ENCODE peak calls at places on chromosome 1, in eight cellular contexts. One of them, this sample, is unnamed.

GRCh38 chr1:20072771-20073170 is 2.8 kb downstream of the PLA2G5 start:
- DNase-seq in progenitor cell of endocrine pancreas: no peak
- DNase-seq in mammary epithelial cell: no peak
- DNase-seq in mesenchymal stem cell: no peak
- DNase-seq in cerebellar cortex: no peak
- DNase-seq in left ventricle myocardium inferior: no peak
- DNase-seq in smooth muscle cell of the brain vasculature: no peak
- DNase-seq in AG09319: no peak
- DNase-seq in this sample: no peak

GRCh38 chr1:80217377-80217986 is 1211.0 kb upstream of the ADGRL4 start:
- DNase-seq in progenitor cell of endocrine pancreas: no peak
- DNase-seq in mammary epithelial cell: peak
- DNase-seq in mesenchymal stem cell: peak
- DNase-seq in cerebellar cortex: peak
- DNase-seq in left ventricle myocardium inferior: no peak
- DNase-seq in smooth muscle cell of the brain vasculature: peak
- DNase-seq in AG09319: peak
- DNase-seq in this sample: no peak

GRCh38 chr1:66732407-66733166 is 19.7 kb upstream of the DYNLT5 start:
- DNase-seq in progenitor cell of endocrine pancreas: no peak
- DNase-seq in mammary epithelial cell: peak
- DNase-seq in mesenchymal stem cell: peak
- DNase-seq in cerebellar cortex: no peak
- DNase-seq in left ventricle myocardium inferior: no peak
- DNase-seq in smooth muscle cell of the brain vasculature: no peak
- DNase-seq in AG09319: no peak
- DNase-seq in this sample: no peak

GRCh38 chr1:174712541-174712940 is 264.8 kb downstream of the GPR52 start:
- DNase-seq in progenitor cell of endocrine pancreas: no peak
- DNase-seq in mammary epithelial cell: no peak
- DNase-seq in mesenchymal stem cell: no peak
- DNase-seq in cerebellar cortex: no peak
- DNase-seq in left ventricle myocardium inferior: no peak
- DNase-seq in smooth muscle cell of the brain vasculature: peak
- DNase-seq in AG09319: no peak
- DNase-seq in this sample: no peak

GRCh38 chr1:242132446-242132845 is 133.5 kb upstream of the MAP1LC3C start:
- DNase-seq in progenitor cell of endocrine pancreas: no peak
- DNase-seq in mammary epithelial cell: no peak
- DNase-seq in mesenchymal stem cell: no peak
- DNase-seq in cerebellar cortex: no peak
- DNase-seq in left ventricle myocardium inferior: no peak
- DNase-seq in smooth muscle cell of the brain vasculature: no peak
- DNase-seq in AG09319: no peak
- DNase-seq in this sample: no peak

GRCh38 chr1:153509729-153510354 is 25.9 kb downstream of the S100A6 start:
- DNase-seq in progenitor cell of endocrine pancreas: peak
- DNase-seq in mammary epithelial cell: peak
- DNase-seq in mesenchymal stem cell: peak
- DNase-seq in cerebellar cortex: peak
- DNase-seq in left ventricle myocardium inferior: no peak
- DNase-seq in smooth muscle cell of the brain vasculature: no peak
- DNase-seq in AG09319: no peak
- DNase-seq in this sample: peak

GRCh38 chr1:111290640-111291039 is at the start of gene CHIA:
- DNase-seq in progenitor cell of endocrine pancreas: no peak
- DNase-seq in mammary epithelial cell: peak
- DNase-seq in mesenchymal stem cell: no peak
- DNase-seq in cerebellar cortex: peak
- DNase-seq in left ventricle myocardium inferior: no peak
- DNase-seq in smooth muscle cell of the brain vasculature: no peak
- DNase-seq in AG09319: no peak
- DNase-seq in this sample: no peak

GRCh38 chr1:47317841-47318240 is 3.9 kb upstream of the STIL start:
- DNase-seq in progenitor cell of endocrine pancreas: no peak
- DNase-seq in mammary epithelial cell: peak
- DNase-seq in mesenchymal stem cell: peak
- DNase-seq in cerebellar cortex: no peak
- DNase-seq in left ventricle myocardium inferior: no peak
- DNase-seq in smooth muscle cell of the brain vasculature: no peak
- DNase-seq in AG09319: no peak
- DNase-seq in this sample: no peak

GRCh38 chr1:37477198-37477931 is 3.0 kb downstream of the ZC3H12A start:
- DNase-seq in progenitor cell of endocrine pancreas: no peak
- DNase-seq in mammary epithelial cell: peak
- DNase-seq in mesenchymal stem cell: peak
- DNase-seq in cerebellar cortex: peak
- DNase-seq in left ventricle myocardium inferior: no peak
- DNase-seq in smooth muscle cell of the brain vasculature: no peak
- DNase-seq in AG09319: no peak
- DNase-seq in this sample: no peak

GRCh38 chr1:227901906-227902640 is 45.7 kb downstream of the WNT9A start:
- DNase-seq in progenitor cell of endocrine pancreas: no peak
- DNase-seq in mammary epithelial cell: peak
- DNase-seq in mesenchymal stem cell: peak
- DNase-seq in cerebellar cortex: peak
- DNase-seq in left ventricle myocardium inferior: peak
- DNase-seq in smooth muscle cell of the brain vasculature: no peak
- DNase-seq in AG09319: no peak
- DNase-seq in this sample: no peak

GRCh38 chr1:51679435-51679834 is 62.5 kb downstream of the OSBPL9 start:
- DNase-seq in progenitor cell of endocrine pancreas: no peak
- DNase-seq in mammary epithelial cell: peak
- DNase-seq in mesenchymal stem cell: no peak
- DNase-seq in cerebellar cortex: no peak
- DNase-seq in left ventricle myocardium inferior: no peak
- DNase-seq in smooth muscle cell of the brain vasculature: no peak
- DNase-seq in AG09319: no peak
- DNase-seq in this sample: no peak

GRCh38 chr1:173666646-173667045 is 3.0 kb downstream of the ANKRD45 start:
- DNase-seq in progenitor cell of endocrine pancreas: no peak
- DNase-seq in mammary epithelial cell: peak
- DNase-seq in mesenchymal stem cell: no peak
- DNase-seq in cerebellar cortex: no peak
- DNase-seq in left ventricle myocardium inferior: no peak
- DNase-seq in smooth muscle cell of the brain vasculature: no peak
- DNase-seq in AG09319: no peak
- DNase-seq in this sample: no peak

GRCh38 chr1:208247696-208248095 is 3.5 kb upstream of the PLXNA2 start:
- DNase-seq in progenitor cell of endocrine pancreas: no peak
- DNase-seq in mammary epithelial cell: no peak
- DNase-seq in mesenchymal stem cell: no peak
- DNase-seq in cerebellar cortex: no peak
- DNase-seq in left ventricle myocardium inferior: no peak
- DNase-seq in smooth muscle cell of the brain vasculature: no peak
- DNase-seq in AG09319: no peak
- DNase-seq in this sample: no peak

GRCh38 chr1:11471473-11471872 is 7.5 kb upstream of the DISP3 start:
- DNase-seq in progenitor cell of endocrine pancreas: no peak
- DNase-seq in mammary epithelial cell: no peak
- DNase-seq in mesenchymal stem cell: no peak
- DNase-seq in cerebellar cortex: no peak
- DNase-seq in left ventricle myocardium inferior: no peak
- DNase-seq in smooth muscle cell of the brain vasculature: no peak
- DNase-seq in AG09319: no peak
- DNase-seq in this sample: no peak

GRCh38 chr1:63119575-63120155 is 202.7 kb upstream of the FOXD3 start:
- DNase-seq in progenitor cell of endocrine pancreas: no peak
- DNase-seq in mammary epithelial cell: no peak
- DNase-seq in mesenchymal stem cell: no peak
- DNase-seq in cerebellar cortex: no peak
- DNase-seq in left ventricle myocardium inferior: no peak
- DNase-seq in smooth muscle cell of the brain vasculature: no peak
- DNase-seq in AG09319: peak
- DNase-seq in this sample: no peak

GRCh38 chr1:114131526-114132220 is 22.0 kb downstream of the SYT6 start:
- DNase-seq in progenitor cell of endocrine pancreas: no peak
- DNase-seq in mammary epithelial cell: no peak
- DNase-seq in mesenchymal stem cell: no peak
- DNase-seq in cerebellar cortex: no peak
- DNase-seq in left ventricle myocardium inferior: no peak
- DNase-seq in smooth muscle cell of the brain vasculature: no peak
- DNase-seq in AG09319: no peak
- DNase-seq in this sample: no peak

GRCh38 chr1:75472971-75473603 is 137.8 kb downstream of the SLC44A5 start:
- DNase-seq in progenitor cell of endocrine pancreas: no peak
- DNase-seq in mammary epithelial cell: no peak
- DNase-seq in mesenchymal stem cell: no peak
- DNase-seq in cerebellar cortex: no peak
- DNase-seq in left ventricle myocardium inferior: no peak
- DNase-seq in smooth muscle cell of the brain vasculature: no peak
- DNase-seq in AG09319: no peak
- DNase-seq in this sample: no peak

GRCh38 chr1:11541236-11541635 is 62.3 kb downstream of the DISP3 start:
- DNase-seq in progenitor cell of endocrine pancreas: no peak
- DNase-seq in mammary epithelial cell: no peak
- DNase-seq in mesenchymal stem cell: no peak
- DNase-seq in cerebellar cortex: no peak
- DNase-seq in left ventricle myocardium inferior: no peak
- DNase-seq in smooth muscle cell of the brain vasculature: no peak
- DNase-seq in AG09319: no peak
- DNase-seq in this sample: no peak